ENCODE peak calls at places on chromosomes 3 and 15, in four cellular contexts. Z is spleen, F is ovary, B is transverse colon. E is an unnamed sample.

GRCh38 chr3:25817107-25817506 is 27.2 kb downstream of the OXSM start:
- DNase-seq in F (no peak), B (no peak), Z (no peak), E (no peak)

GRCh38 chr15:95192923-95193322 is 961.6 kb downstream of the MCTP2 start:
- DNase-seq in F (no peak), B (no peak), Z (no peak), E (no peak)

GRCh38 chr3:54954516-54954915 is 26.7 kb upstream of the LRTM1 start:
- DNase-seq in Z (no peak), B (no peak), F (no peak), E (no peak)

GRCh38 chr3:170440346-170440745 is 21.7 kb downstream of the CLDN11 start:
- DNase-seq in Z (no peak), B (no peak), F (no peak), E (no peak)

GRCh38 chr15:59274126-59274970 is 67.7 kb downstream of the LDHAL6B start:
- DNase-seq in Z (no peak), B (no peak), F (no peak), E (peak)

GRCh38 chr3:108818404-108818803 is 4.2 kb upstream of the TRAT1 start:
- DNase-seq in B (peak), Z (no peak), F (no peak), E (no peak)

GRCh38 chr3:138549578-138549977 is 44.5 kb downstream of the CEP70 start:
- DNase-seq in B (no peak), F (no peak), Z (no peak), E (no peak)

GRCh38 chr15:62324382-62324781 is 159.3 kb upstream of the C2CD4B start:
- DNase-seq in B (no peak), F (no peak), Z (no peak), E (no peak)

GRCh38 chr3:41836360-41837134 is 125.4 kb downstream of the ULK4 start:
- DNase-seq in F (no peak), Z (no peak), B (no peak), E (no peak)

GRCh38 chr15:97728791-97729190 is 231.7 kb upstream of the ARRDC4 start:
- DNase-seq in F (no peak), B (peak), Z (no peak), E (no peak)

GRCh38 chr15:78907577-78907976 is 34.9 kb downstream of the MORF4L1 start:
- DNase-seq in F (no peak), B (no peak), Z (no peak), E (no peak)

GRCh38 chr3:154794383-154794782 is 285.7 kb upstream of the MME start:
- DNase-seq in F (no peak), Z (no peak), B (no peak), E (no peak)

GRCh38 chr3:141452045-141452444 is 34.8 kb upstream of the RASA2 start:
- DNase-seq in F (no peak), Z (no peak), B (no peak), E (no peak)

GRCh38 chr15:83881156-83881555 is 227.2 kb downstream of the ADAMTSL3 start:
- DNase-seq in B (no peak), F (no peak), Z (no peak), E (no peak)

GRCh38 chr15:76235186-76235826 is 76.0 kb downstream of the ETFA start:
- DNase-seq in B (no peak), F (no peak), Z (no peak), E (no peak)

GRCh38 chr15:88621789-88622604 is 857 bp downstream of the AEN start:
- DNase-seq in F (no peak), B (peak), Z (no peak), E (no peak)

GRCh38 chr3:123713211-123713610 is 128.4 kb upstream of the HACD2 start:
- DNase-seq in Z (peak), B (no peak), F (no peak), E (no peak)

GRCh38 chr15:100170280-100170654 is 171.5 kb downstream of the ADAMTS17 start:
- DNase-seq in Z (no peak), F (no peak), B (no peak), E (no peak)

GRCh38 chr3:112333002-112333385 is at the start of gene CD200:
- DNase-seq in B (peak), F (peak), Z (peak), E (no peak)

GRCh38 chr3:42053476-42053875 is 37.7 kb upstream of the TRAK1 start:
- DNase-seq in B (peak), F (no peak), Z (no peak), E (no peak)

GRCh38 chr3:189488241-189488767 is 142.9 kb upstream of the TP63 start:
- DNase-seq in B (no peak), F (no peak), Z (no peak), E (no peak)

GRCh38 chr15:100592898-100593297 is 9.1 kb downstream of the LINS1 start:
- DNase-seq in Z (no peak), B (no peak), F (no peak), E (no peak)

GRCh38 chr3:380801-381200 is 184.2 kb downstream of the CHL1 start:
- DNase-seq in Z (no peak), F (no peak), B (no peak), E (no peak)

GRCh38 chr3:373193-373784 is 176.7 kb downstream of the CHL1 start:
- DNase-seq in Z (peak), F (peak), B (no peak), E (no peak)

GRCh38 chr3:374459-374858 is 177.9 kb downstream of the CHL1 start:
- DNase-seq in F (no peak), Z (no peak), B (no peak), E (no peak)

GRCh38 chr3:377158-377561 is 180.6 kb downstream of the CHL1 start:
- DNase-seq in Z (no peak), F (no peak), B (no peak), E (no peak)
- TF ChIP-seq CTCF in Z (peak), F (peak), B (peak), E (no peak)

GRCh38 chr15:90642464-90643300 is 74.5 kb upstream of the BLM start:
- DNase-seq in Z (no peak), B (no peak), F (no peak), E (no peak)
- TF ChIP-seq POLR2A in Z (no peak), B (no peak), F (no peak), E (no peak)

DNA sequence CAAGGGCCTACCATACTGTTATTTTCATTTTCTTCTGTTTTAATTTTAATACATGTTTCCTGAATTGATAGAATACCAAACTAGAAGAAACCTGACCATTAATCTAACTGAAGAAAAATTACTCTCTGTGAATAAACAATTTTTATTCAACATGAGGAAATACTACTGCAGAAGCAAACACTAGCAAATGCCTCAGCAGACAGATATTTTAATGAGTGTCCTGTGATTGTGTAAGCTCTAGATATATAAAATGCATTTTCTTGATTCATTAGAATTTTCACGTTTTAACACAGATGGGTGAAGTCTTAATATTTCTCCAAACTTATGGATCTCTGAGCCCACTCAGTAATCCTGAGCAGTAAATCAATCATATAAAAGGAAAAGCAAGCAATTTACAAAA is 158.0 kb upstream of the TGFBR2 start:
- DNase-seq in B (no peak), Z (no peak), F (no peak), E (no peak)
- H3K4me3 ChIP-seq in B (no peak), Z (no peak), F (no peak), E (no peak)

GRCh38 chr3:43214616-43215015 is 71.7 kb upstream of the SNRK start:
- DNase-seq in Z (no peak), F (no peak), B (no peak), E (no peak)

GRCh38 chr3:43217206-43217605 is 69.1 kb upstream of the SNRK start:
- DNase-seq in B (no peak), Z (no peak), F (no peak), E (no peak)

GRCh38 chr3:43215138-43215537 is 71.2 kb upstream of the SNRK start:
- DNase-seq in Z (no peak), B (no peak), F (no peak), E (no peak)

GRCh38 chr3:43217633-43218032 is 68.7 kb upstream of the SNRK start:
- DNase-seq in B (no peak), F (no peak), Z (no peak), E (no peak)

GRCh38 chr3:43215684-43216336 is 70.5 kb upstream of the SNRK start:
- DNase-seq in B (no peak), F (no peak), Z (no peak), E (no peak)
- TF ChIP-seq CTCF in B (no peak), F (no peak), Z (no peak), E (no peak)

DNA sequence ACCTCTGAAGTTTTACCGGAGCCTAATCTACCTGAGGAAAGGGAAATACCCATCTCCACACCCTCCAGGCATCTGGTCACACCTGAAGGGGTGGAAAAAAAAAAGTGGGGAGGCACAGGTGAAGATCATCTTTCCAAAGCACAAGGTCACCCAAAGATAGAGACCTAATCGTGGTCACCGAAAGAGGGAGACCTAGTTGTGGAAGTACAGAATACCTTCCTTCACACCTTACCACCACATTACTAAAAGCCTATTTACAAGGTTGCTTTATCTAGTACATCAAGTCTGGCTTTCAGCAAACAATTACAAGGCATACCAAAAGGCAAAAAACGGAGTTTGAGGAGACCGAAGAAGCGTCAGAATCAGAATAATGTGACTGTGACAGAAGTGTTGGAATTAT is 110.0 kb upstream of the ARPP21 start:
- DNase-seq in Z (no peak), F (no peak), B (no peak), E (no peak)
- TF ChIP-seq POLR2A in Z (no peak), F (no peak), B (no peak), E (no peak)

DNA sequence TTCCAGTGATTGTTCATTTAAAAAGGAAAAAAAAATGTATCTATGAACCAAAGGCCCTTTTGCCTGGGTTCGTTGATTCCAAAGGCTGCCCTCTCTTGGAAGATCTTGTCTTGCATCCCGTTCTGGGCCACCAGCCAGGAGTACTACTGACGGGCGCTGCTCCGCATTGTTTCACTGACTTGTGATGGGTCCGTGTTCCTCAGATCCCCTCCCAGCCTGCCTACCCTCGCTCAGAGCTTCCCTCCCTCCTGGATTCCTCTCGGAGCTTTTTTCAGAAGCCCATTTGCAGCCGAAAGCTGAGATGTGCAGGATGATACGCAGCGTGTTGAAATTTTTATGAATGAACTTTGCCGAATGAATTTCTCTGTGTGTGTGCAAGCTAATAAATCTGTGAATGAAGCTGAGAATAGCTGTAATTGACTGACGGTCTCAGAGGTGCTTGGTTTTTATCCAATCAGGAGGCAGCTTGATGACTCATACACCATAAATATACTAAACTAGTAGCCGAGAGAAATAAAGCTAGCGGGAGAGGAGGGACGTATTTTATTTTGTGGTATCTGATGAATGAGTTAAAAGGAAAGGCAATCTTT is at the start of gene SHC4:
- DNase-seq in F (peak), Z (no peak), B (peak), E (peak)
- H3K4me3 ChIP-seq in F (peak), Z (peak), B (peak), E (peak)

GRCh38 chr15:70096215-70096974 is 1.3 kb downstream of the TLE3 start:
- DNase-seq in B (peak), F (peak), Z (peak), E (peak)
- TF ChIP-seq CTCF in B (no peak), F (no peak), Z (no peak), E (no peak)

DNA sequence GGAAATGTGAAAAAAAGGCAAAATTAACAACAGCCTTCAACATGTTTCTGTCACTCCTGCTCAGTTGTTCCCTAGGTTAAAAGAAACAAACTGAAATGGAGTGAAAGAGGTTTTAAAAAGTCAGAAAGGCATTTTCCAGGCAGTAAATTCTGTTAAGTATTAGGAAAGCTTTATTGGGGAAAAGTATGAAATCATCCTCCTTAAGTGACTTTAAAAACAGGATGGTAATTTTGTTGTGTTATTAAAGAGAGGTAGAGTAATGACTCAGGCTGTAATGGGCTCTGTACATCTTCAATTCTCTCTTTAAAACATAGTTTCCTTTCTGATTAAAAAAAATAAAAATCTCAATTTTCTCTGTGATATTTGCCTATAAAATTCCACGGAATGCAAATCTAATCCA is 81.1 kb downstream of the OTOL1 start:
- DNase-seq in F (no peak), B (no peak), Z (no peak), E (no peak)
- TF ChIP-seq POLR2A in F (no peak), B (no peak), Z (no peak), E (no peak)

GRCh38 chr3:152323834-152324233 is 55.1 kb downstream of the MBNL1 start:
- DNase-seq in B (no peak), F (no peak), Z (no peak), E (no peak)
- H3K4me3 ChIP-seq in B (no peak), F (no peak), Z (no peak), E (no peak)

E was measured in lower leg skin.